ENCODE peak calls at places on chromosomes 16 and 17, in nine cellular contexts. One of them, this sample, is unnamed.

GRCh38 chr17:50209472-50210248 is 8.2 kb upstream of the COL1A1 start:
- DNase-seq in lung: peak; percentile 79
- DNase-seq in GM23248: peak; percentile 100
- DNase-seq in tibial nerve: peak; percentile 88
- DNase-seq in left lung: peak; percentile 85
- DNase-seq in fibroblast of lung: peak; percentile 100
- DNase-seq in astrocyte: peak; percentile 100
- DNase-seq in thoracic aorta: peak; percentile 83
- DNase-seq in stomach: peak; percentile 57
- DNase-seq in this sample: peak; percentile 67

GRCh38 chr17:78226055-78226751 is 5.2 kb upstream of the TMEM235 start:
- DNase-seq in lung: no peak
- DNase-seq in GM23248: no peak
- DNase-seq in tibial nerve: no peak
- DNase-seq in left lung: no peak
- DNase-seq in fibroblast of lung: no peak
- DNase-seq in astrocyte: no peak
- DNase-seq in thoracic aorta: no peak
- DNase-seq in stomach: no peak
- DNase-seq in this sample: no peak

GRCh38 chr16:86072328-86073102 is 173.6 kb downstream of the IRF8 start:
- DNase-seq in lung: peak; percentile 50
- DNase-seq in GM23248: peak; percentile 79
- DNase-seq in tibial nerve: peak; percentile 79
- DNase-seq in left lung: peak; percentile 23
- DNase-seq in fibroblast of lung: peak; percentile 88
- DNase-seq in astrocyte: peak; percentile 42
- DNase-seq in thoracic aorta: no peak
- DNase-seq in stomach: peak; percentile 61
- DNase-seq in this sample: peak; percentile 78

GRCh38 chr17:7289256-7290032 is 5.0 kb downstream of the YBX2 start:
- DNase-seq in lung: no peak
- DNase-seq in GM23248: no peak
- DNase-seq in tibial nerve: no peak
- DNase-seq in left lung: no peak
- DNase-seq in fibroblast of lung: no peak
- DNase-seq in astrocyte: no peak
- DNase-seq in thoracic aorta: no peak
- DNase-seq in stomach: no peak
- DNase-seq in this sample: no peak

GRCh38 chr16:78705694-78706093 is 606.2 kb downstream of the WWOX start:
- DNase-seq in lung: no peak
- DNase-seq in GM23248: no peak
- DNase-seq in tibial nerve: no peak
- DNase-seq in left lung: no peak
- DNase-seq in fibroblast of lung: peak; percentile 55
- DNase-seq in astrocyte: peak; percentile 18
- DNase-seq in thoracic aorta: no peak
- DNase-seq in stomach: no peak
- DNase-seq in this sample: no peak

GRCh38 chr17:55577687-55578086 is 66.4 kb upstream of the SMIM36 start:
- DNase-seq in lung: no peak
- DNase-seq in GM23248: no peak
- DNase-seq in tibial nerve: no peak
- DNase-seq in left lung: peak; percentile 76
- DNase-seq in fibroblast of lung: no peak
- DNase-seq in astrocyte: peak; percentile 28
- DNase-seq in thoracic aorta: no peak
- DNase-seq in stomach: no peak
- DNase-seq in this sample: no peak

GRCh38 chr17:29643817-29644160 is 21.1 kb upstream of the CORO6 start:
- DNase-seq in lung: no peak
- DNase-seq in GM23248: no peak
- DNase-seq in tibial nerve: no peak
- DNase-seq in left lung: no peak
- DNase-seq in fibroblast of lung: no peak
- DNase-seq in astrocyte: no peak
- DNase-seq in thoracic aorta: no peak
- DNase-seq in stomach: no peak
- DNase-seq in this sample: no peak

GRCh38 chr17:80847506-80848230 is 144.0 kb upstream of the CHMP6 start:
- DNase-seq in lung: no peak
- DNase-seq in GM23248: no peak
- DNase-seq in tibial nerve: no peak
- DNase-seq in left lung: peak; percentile 61
- DNase-seq in fibroblast of lung: no peak
- DNase-seq in astrocyte: no peak
- DNase-seq in thoracic aorta: no peak
- DNase-seq in stomach: no peak
- DNase-seq in this sample: no peak

GRCh38 chr16:67302076-67302475 is 22.7 kb downstream of the PLEKHG4 start:
- DNase-seq in lung: no peak
- DNase-seq in GM23248: no peak
- DNase-seq in tibial nerve: no peak
- DNase-seq in left lung: no peak
- DNase-seq in fibroblast of lung: no peak
- DNase-seq in astrocyte: no peak
- DNase-seq in thoracic aorta: no peak
- DNase-seq in stomach: no peak
- DNase-seq in this sample: no peak

GRCh38 chr16:27421961-27422740 is 20.2 kb downstream of the IL21R start:
- DNase-seq in lung: no peak
- DNase-seq in GM23248: no peak
- DNase-seq in tibial nerve: no peak
- DNase-seq in left lung: no peak
- DNase-seq in fibroblast of lung: no peak
- DNase-seq in astrocyte: no peak
- DNase-seq in thoracic aorta: no peak
- DNase-seq in stomach: no peak
- DNase-seq in this sample: no peak

GRCh38 chr17:29364691-29365090 is 25.5 kb upstream of the TAOK1 start:
- DNase-seq in lung: no peak
- DNase-seq in GM23248: no peak
- DNase-seq in tibial nerve: no peak
- DNase-seq in left lung: no peak
- DNase-seq in fibroblast of lung: no peak
- DNase-seq in astrocyte: no peak
- DNase-seq in thoracic aorta: no peak
- DNase-seq in stomach: no peak
- DNase-seq in this sample: no peak

GRCh38 chr17:79632432-79632735 is 21.5 kb upstream of the RBFOX3 start:
- DNase-seq in lung: no peak
- DNase-seq in GM23248: no peak
- DNase-seq in tibial nerve: no peak
- DNase-seq in left lung: no peak
- DNase-seq in fibroblast of lung: no peak
- DNase-seq in astrocyte: no peak
- DNase-seq in thoracic aorta: no peak
- DNase-seq in stomach: peak; percentile 5
- DNase-seq in this sample: peak; percentile 21

GRCh38 chr17:14016858-14017257 is 52.4 kb upstream of the COX10 start:
- DNase-seq in lung: no peak
- DNase-seq in GM23248: no peak
- DNase-seq in tibial nerve: no peak
- DNase-seq in left lung: no peak
- DNase-seq in fibroblast of lung: no peak
- DNase-seq in astrocyte: no peak
- DNase-seq in thoracic aorta: no peak
- DNase-seq in stomach: no peak
- DNase-seq in this sample: no peak

GRCh38 chr16:3760518-3760917 is 43.2 kb upstream of the TRAP1 start:
- DNase-seq in lung: no peak
- DNase-seq in GM23248: no peak
- DNase-seq in tibial nerve: no peak
- DNase-seq in left lung: no peak
- DNase-seq in fibroblast of lung: no peak
- DNase-seq in astrocyte: no peak
- DNase-seq in thoracic aorta: no peak
- DNase-seq in stomach: no peak
- DNase-seq in this sample: no peak

DNA sequence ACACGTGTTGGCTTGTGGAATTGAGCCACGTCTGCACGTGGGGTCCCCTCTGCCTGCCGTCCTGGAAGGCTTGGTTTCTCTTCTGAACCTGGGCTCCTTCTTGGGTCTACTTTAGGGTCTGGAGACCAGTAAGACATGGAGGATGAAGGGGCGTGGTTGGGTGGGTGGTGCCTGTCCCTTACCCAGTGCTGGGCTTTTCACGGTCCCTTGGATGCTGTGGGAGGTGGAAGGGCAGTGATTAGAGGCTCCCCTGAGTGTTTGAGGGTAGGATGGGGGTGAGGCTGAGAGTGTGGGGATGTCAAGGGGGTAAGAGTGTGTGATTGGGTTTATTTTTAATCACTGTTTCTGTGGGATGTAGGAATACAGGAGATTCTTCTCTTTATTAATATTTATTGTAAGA is 38.3 kb downstream of the MGAT5B start:
- DNase-seq in lung: no peak
- DNase-seq in GM23248: no peak
- DNase-seq in tibial nerve: no peak
- DNase-seq in left lung: no peak
- DNase-seq in fibroblast of lung: no peak
- DNase-seq in astrocyte: no peak
- DNase-seq in thoracic aorta: no peak
- DNase-seq in stomach: no peak
- DNase-seq in this sample: no peak
- H3K27me3 ChIP-seq in lung: no peaks in the 10 kb centered on the region
- H3K27me3 ChIP-seq in GM23248: no peaks in the 10 kb centered on the region
- H3K27me3 ChIP-seq in tibial nerve: no peaks in the 10 kb centered on the region
- H3K27me3 ChIP-seq in left lung: peaks cover 18% of the 10 kb centered on the region
- H3K27me3 ChIP-seq in fibroblast of lung: no peaks in the 10 kb centered on the region
- H3K27me3 ChIP-seq in astrocyte: no peaks in the 10 kb centered on the region
- H3K27me3 ChIP-seq in thoracic aorta: no peaks in the 10 kb centered on the region
- H3K27me3 ChIP-seq in stomach: peaks cover 34% of the 10 kb centered on the region
- H3K27me3 ChIP-seq in this sample: no peaks in the 10 kb centered on the region

DNA sequence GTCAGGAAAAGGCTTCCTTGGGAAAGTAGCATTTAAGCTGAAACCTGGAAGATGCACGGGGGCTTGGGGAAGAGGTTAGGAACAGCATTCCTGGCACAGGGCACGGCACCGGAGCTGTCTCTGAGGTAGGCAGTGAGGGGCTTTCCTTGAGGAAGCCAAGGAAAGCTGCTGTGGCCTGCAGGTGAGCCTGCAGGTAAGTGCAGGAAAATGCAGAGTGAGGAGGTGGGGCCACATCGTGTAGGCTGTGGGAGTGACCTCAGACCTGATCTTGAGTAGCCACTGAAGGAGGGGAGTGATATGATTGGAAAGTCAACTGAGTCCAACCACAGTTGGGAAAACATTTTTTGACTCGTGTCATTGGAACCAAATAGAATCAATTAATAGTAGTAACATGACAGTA is 79.5 kb downstream of the CDK5R1 start:
- DNase-seq in lung: no peak
- DNase-seq in GM23248: no peak
- DNase-seq in tibial nerve: no peak
- DNase-seq in left lung: no peak
- DNase-seq in fibroblast of lung: no peak
- DNase-seq in astrocyte: no peak
- DNase-seq in thoracic aorta: no peak
- DNase-seq in stomach: no peak
- DNase-seq in this sample: no peak
- H3K4me1 ChIP-seq in lung: peaks cover 1% of the 10 kb centered on the region
- H3K4me1 ChIP-seq in GM23248: peaks cover 23% of the 10 kb centered on the region
- H3K4me1 ChIP-seq in tibial nerve: no peaks in the 10 kb centered on the region
- H3K4me1 ChIP-seq in left lung: no peaks in the 10 kb centered on the region
- H3K4me1 ChIP-seq in fibroblast of lung: peaks cover 2% of the 10 kb centered on the region
- H3K4me1 ChIP-seq in astrocyte: peaks cover 6% of the 10 kb centered on the region
- H3K4me1 ChIP-seq in thoracic aorta: no peaks in the 10 kb centered on the region
- H3K4me1 ChIP-seq in stomach: peaks cover 8% of the 10 kb centered on the region
- H3K4me1 ChIP-seq in this sample: no peaks in the 10 kb centered on the region

DNA sequence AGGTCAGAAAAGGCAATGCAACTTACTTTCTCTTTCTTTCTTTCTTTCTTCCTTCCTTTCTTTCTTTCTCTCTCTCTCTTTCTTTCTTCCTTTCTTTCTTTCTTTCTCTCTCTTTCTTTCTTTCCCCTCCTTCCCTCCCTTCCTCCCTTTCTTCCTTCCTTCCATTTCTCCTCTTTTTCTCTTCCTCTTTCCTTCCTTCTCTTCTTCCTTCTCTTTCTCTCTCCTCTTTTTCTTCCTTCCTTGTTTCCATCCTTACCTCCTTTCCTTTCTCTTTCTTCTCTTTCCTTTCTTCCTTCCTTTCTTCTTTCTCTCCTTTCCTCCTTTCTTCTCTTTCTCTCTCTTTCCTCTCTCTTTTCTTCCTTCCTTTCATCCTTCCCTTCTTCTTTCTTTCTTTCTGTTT is 819.8 kb upstream of the SOX9 start:
- DNase-seq in lung: no peak
- DNase-seq in GM23248: no peak
- DNase-seq in tibial nerve: no peak
- DNase-seq in left lung: no peak
- DNase-seq in fibroblast of lung: no peak
- DNase-seq in astrocyte: no peak
- DNase-seq in thoracic aorta: no peak
- DNase-seq in stomach: no peak
- DNase-seq in this sample: no peak
- H3K27me3 ChIP-seq in lung: no peaks in the 10 kb centered on the region
- H3K27me3 ChIP-seq in GM23248: no peaks in the 10 kb centered on the region
- H3K27me3 ChIP-seq in tibial nerve: no peaks in the 10 kb centered on the region
- H3K27me3 ChIP-seq in left lung: no peaks in the 10 kb centered on the region
- H3K27me3 ChIP-seq in fibroblast of lung: no peaks in the 10 kb centered on the region
- H3K27me3 ChIP-seq in astrocyte: no peaks in the 10 kb centered on the region
- H3K27me3 ChIP-seq in thoracic aorta: no peaks in the 10 kb centered on the region
- H3K27me3 ChIP-seq in stomach: no peaks in the 10 kb centered on the region
- H3K27me3 ChIP-seq in this sample: no peaks in the 10 kb centered on the region

GRCh38 chr16:58152246-58152868 is 23.2 kb upstream of the CFAP20 start:
- DNase-seq in lung: no peak
- DNase-seq in GM23248: no peak
- DNase-seq in tibial nerve: no peak
- DNase-seq in left lung: no peak
- DNase-seq in fibroblast of lung: no peak
- DNase-seq in astrocyte: no peak
- DNase-seq in thoracic aorta: no peak
- DNase-seq in stomach: no peak
- DNase-seq in this sample: peak; percentile 35
- H3K4me1 ChIP-seq in lung: no peaks in the 10 kb centered on the region
- H3K4me1 ChIP-seq in GM23248: no peaks in the 10 kb centered on the region
- H3K4me1 ChIP-seq in tibial nerve: no peaks in the 10 kb centered on the region
- H3K4me1 ChIP-seq in left lung: no peaks in the 10 kb centered on the region
- H3K4me1 ChIP-seq in fibroblast of lung: no peaks in the 10 kb centered on the region
- H3K4me1 ChIP-seq in astrocyte: no peaks in the 10 kb centered on the region
- H3K4me1 ChIP-seq in thoracic aorta: no peaks in the 10 kb centered on the region
- H3K4me1 ChIP-seq in stomach: no peaks in the 10 kb centered on the region
- H3K4me1 ChIP-seq in this sample: peaks cover 11% of the 10 kb centered on the region

This sample was measured in Caco-2.